ENCODE peak calls at places on chromosomes 6 and 20, in ten cellular contexts. V is cardiac fibroblast, D is breast epithelium, C is lung, M is fibroblast of the aortic adventitia, E is tibial nerve, F is GM13977, I is GM13976, T is endothelial cell, J is mucosa of descending colon. P is an unnamed sample.

GRCh38 chr6:72943699-72944098 is 281.6 kb downstream of the KHDC1L start:
- DNase-seq in V (no peak), D (no peak), C (no peak), M (no peak), E (no peak), F (no peak), I (no peak), T (no peak), J (no peak), P (no peak)

GRCh38 chr20:26209171-26209941 is 512.7 kb upstream of the ZNF337 start:
- DNase-seq in V (peak; percentile 12), D (no peak), C (no peak), M (peak; percentile 11), E (no peak), F (peak; percentile 28), I (peak; percentile 17), T (peak; percentile 22), J (no peak), P (no peak)

GRCh38 chr6:22362361-22362760 is 65.5 kb upstream of the PRL start:
- DNase-seq in V (no peak), D (no peak), C (no peak), M (peak; percentile 11), E (no peak), F (no peak), I (no peak), T (no peak), J (no peak), P (no peak)

GRCh38 chr6:8219352-8219943 is 117.1 kb upstream of the EEF1E1 start:
- DNase-seq in V (peak; percentile 76), D (no peak), C (no peak), M (peak; percentile 77), E (no peak), F (peak; percentile 62), I (peak; percentile 55), T (peak; percentile 47), J (no peak), P (no peak)

GRCh38 chr6:35181313-35181932 is 32.3 kb upstream of the SCUBE3 start:
- DNase-seq in V (peak; percentile 82), D (no peak), C (peak; percentile 63), M (peak; percentile 75), E (no peak), F (no peak), I (no peak), T (no peak), J (no peak), P (no peak)

GRCh38 chr6:147048930-147049329 is 155.3 kb upstream of the STXBP5 start:
- DNase-seq in V (no peak), D (no peak), C (no peak), M (no peak), E (no peak), F (no peak), I (no peak), T (no peak), J (no peak), P (no peak)

GRCh38 chr6:52362443-52363221 is 681 bp downstream of the PAQR8 start:
- DNase-seq in V (peak; percentile 12), D (no peak), C (peak; percentile 31), M (no peak), E (peak; percentile 20), F (peak; percentile 68), I (peak; percentile 80), T (peak; percentile 22), J (peak; percentile 77), P (peak; percentile 30)

GRCh38 chr6:151269318-151269995 is 29.7 kb downstream of the AKAP12 start:
- DNase-seq in V (peak; percentile 94), D (no peak), C (no peak), M (peak; percentile 95), E (no peak), F (no peak), I (no peak), T (no peak), J (no peak), P (no peak)

DNA sequence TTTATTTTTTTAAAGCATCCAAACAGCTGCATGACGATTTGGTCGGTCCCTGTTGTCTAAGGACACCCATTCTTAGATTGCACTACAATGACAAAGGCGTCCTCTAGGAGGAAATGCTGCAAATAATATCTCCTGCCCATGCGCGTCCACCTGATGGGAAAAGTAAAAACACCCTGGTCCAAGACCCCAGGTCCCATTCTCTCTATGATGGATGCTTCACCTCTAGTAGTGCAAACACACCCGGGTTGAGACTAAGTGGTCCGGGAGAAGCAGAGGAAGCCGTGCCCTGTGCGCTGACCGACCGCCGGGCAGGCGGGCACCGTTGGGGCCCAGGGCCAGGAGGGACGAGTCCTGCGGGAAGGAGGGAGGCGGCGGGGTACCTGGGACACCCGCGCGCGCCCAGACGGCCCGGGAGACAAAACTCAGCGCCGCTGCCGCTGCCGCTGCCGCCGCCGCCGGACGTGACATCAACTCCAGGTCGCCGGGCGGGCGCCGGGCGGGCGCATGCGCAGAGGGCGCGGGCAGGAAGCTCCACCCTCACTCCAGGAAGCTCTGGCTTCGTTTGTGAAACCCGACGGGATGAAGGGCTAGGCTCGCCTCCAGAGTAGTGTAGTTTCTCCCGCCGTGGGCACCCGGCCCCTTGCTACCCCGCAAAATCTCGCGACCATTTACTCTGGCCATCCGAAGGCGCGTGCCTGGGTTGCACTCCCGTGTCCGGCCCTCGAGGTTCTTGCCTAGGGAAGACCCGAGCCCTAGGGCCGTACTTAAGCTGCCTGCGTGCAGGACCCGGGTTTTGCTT is at the start of gene TBC1D7:
- DNase-seq in V (peak; percentile 94), D (peak; percentile 90), C (peak; percentile 93), M (peak; percentile 90), E (peak; percentile 85), F (peak; percentile 92), I (peak; percentile 95), T (peak; percentile 94), J (peak; percentile 97), P (peak; percentile 74)
- TF ChIP-seq CTCF in V (peak; percentile 22), D (peak; percentile 46), C (no peak), M (peak; percentile 24), E (peak; percentile 9), F (no peak), I (no peak), T (no peak), J (no peak), P (no peak)

DNA sequence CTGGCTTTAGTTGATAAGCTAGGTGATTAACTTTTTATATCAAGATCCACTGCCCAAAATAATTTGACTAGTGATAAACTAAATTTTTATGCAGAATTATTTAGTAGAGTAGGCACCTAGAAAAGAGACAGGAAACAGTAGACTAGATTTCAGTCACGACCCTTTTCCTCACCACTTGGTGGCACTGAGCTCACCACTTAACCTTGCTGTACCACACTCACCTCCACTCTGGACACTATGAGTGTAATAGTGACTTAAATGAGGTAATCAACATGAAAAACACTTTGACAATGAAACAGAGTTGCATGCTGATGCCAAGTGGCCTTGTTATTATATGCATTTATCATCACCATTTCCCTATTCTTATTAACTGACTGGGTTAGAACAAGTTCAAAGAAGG is 730.4 kb downstream of the KIF16B start:
- DNase-seq in V (no peak), D (no peak), C (no peak), M (no peak), E (no peak), F (no peak), I (peak; percentile 4), T (no peak), J (no peak), P (no peak)
- TF ChIP-seq CTCF in V (no peak), D (no peak), C (no peak), M (no peak), E (no peak), F (peak; percentile 30), I (no peak), T (no peak), J (no peak), P (no peak)

GRCh38 chr6:36978687-36979086 is 7.3 kb downstream of the MTCH1 start:
- DNase-seq in V (no peak), D (no peak), C (no peak), M (peak; percentile 37), E (no peak), F (no peak), I (no peak), T (no peak), J (no peak), P (no peak)

GRCh38 chr6:36976005-36976261 is 10.1 kb downstream of the MTCH1 start:
- DNase-seq in V (no peak), D (no peak), C (no peak), M (no peak), E (no peak), F (no peak), I (no peak), T (no peak), J (no peak), P (no peak)

GRCh38 chr6:36976509-36976908 is 9.5 kb downstream of the MTCH1 start:
- DNase-seq in V (no peak), D (no peak), C (no peak), M (no peak), E (no peak), F (no peak), I (no peak), T (no peak), J (no peak), P (no peak)

GRCh38 chr6:36976931-36977330 is 9.1 kb downstream of the MTCH1 start:
- DNase-seq in V (no peak), D (no peak), C (no peak), M (no peak), E (no peak), F (no peak), I (no peak), T (no peak), J (no peak), P (no peak)

DNA sequence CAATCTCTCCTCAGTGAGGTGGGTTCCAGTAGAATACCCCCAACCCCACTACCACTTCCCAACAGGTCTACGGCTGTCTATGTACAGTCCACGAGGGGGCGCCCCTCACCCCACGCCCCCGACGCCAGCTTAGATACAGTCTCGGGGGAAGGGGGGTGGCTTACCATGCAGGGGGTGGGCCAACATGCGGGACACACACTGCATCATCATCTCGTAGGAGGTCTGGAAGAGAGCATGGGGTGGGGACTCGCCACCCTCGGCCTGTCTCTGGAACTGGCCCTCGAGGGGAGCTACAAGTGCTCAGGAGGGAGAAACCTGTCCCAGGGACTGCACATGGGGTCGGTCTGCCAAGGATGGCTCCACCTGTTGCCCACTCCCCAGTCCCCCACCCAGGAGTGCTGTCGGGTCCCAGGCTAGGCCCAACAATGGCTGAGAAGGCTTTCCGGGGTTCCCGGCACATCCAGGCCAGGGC is 8.5 kb downstream of the MTCH1 start:
- DNase-seq in V (no peak), D (no peak), C (no peak), M (no peak), E (no peak), F (peak; percentile 32), I (peak; percentile 76), T (no peak), J (no peak), P (no peak)
- TF ChIP-seq CTCF in V (peak; percentile 53), D (peak; percentile 8), C (no peak), M (peak; percentile 53), E (peak; percentile 24), F (peak; percentile 43), I (peak; percentile 31), T (peak; percentile 51), J (no peak), P (no peak)

GRCh38 chr20:60804918-60805631 is 447.0 kb upstream of the CDH4 start:
- DNase-seq in V (no peak), D (no peak), C (no peak), M (no peak), E (no peak), F (no peak), I (no peak), T (peak; percentile 18), J (no peak), P (no peak)

GRCh38 chr20:60803335-60804070 is 448.6 kb upstream of the CDH4 start:
- DNase-seq in V (no peak), D (no peak), C (no peak), M (no peak), E (no peak), F (no peak), I (no peak), T (no peak), J (no peak), P (no peak)

GRCh38 chr20:60804240-60804917 is 447.7 kb upstream of the CDH4 start:
- DNase-seq in V (no peak), D (no peak), C (no peak), M (no peak), E (no peak), F (no peak), I (no peak), T (no peak), J (no peak), P (no peak)

GRCh38 chr20:60800185-60800584 is 451.9 kb upstream of the CDH4 start:
- DNase-seq in V (no peak), D (no peak), C (no peak), M (no peak), E (no peak), F (no peak), I (no peak), T (no peak), J (no peak), P (no peak)
- TF ChIP-seq CTCF in V (no peak), D (no peak), C (no peak), M (no peak), E (no peak), F (no peak), I (no peak), T (no peak), J (no peak), P (no peak)

P was measured in omental fat pad.